ENCODE peak calls at places on chromosomes 3 and 15, in nine cellular contexts. S is glutamatergic neuron; N is stimulated activated CD4-positive, alpha-beta T cell treated with anti-CD3 and anti-CD28 coated beads, Interleukin-1b, Interleukin-23, amount 100 ng/mL, for 48 hours; V is WTC11; O is EL; X is activated effector memory CD4-positive, alpha-beta T cell treated with anti-CD3 and anti-CD28 coated beads, Interleukin-2, amount 50 U/mL, for 16 hours; H is HuH-7; K is LNCaP clone FGC; F is spleen. Z is an unnamed sample.

GRCh38 chr3:178170698-178171535 is 365.3 kb upstream of the KCNMB2 start:
- DNase-seq in S (no peak), N (no peak), V (no peak), O (peak), X (no peak), H (peak), K (peak), F (no peak), Z (no peak)

GRCh38 chr3:196108075-196108743 is 26.3 kb upstream of the TFRC start:
- DNase-seq in S (no peak), N (no peak), V (peak), O (no peak), X (no peak), H (no peak), K (no peak), F (no peak), Z (no peak)

GRCh38 chr3:36843065-36844051 is 79.0 kb upstream of the DCLK3 start:
- DNase-seq in S (peak), N (peak), V (peak), O (peak), X (peak), H (peak), K (peak), F (no peak), Z (peak)

GRCh38 chr15:32936283-32936918 is 218.6 kb downstream of the GREM1 start:
- DNase-seq in S (no peak), N (no peak), V (no peak), O (peak), X (no peak), H (peak), K (no peak), F (no peak), Z (no peak)

GRCh38 chr15:39795486-39795885 is 12.8 kb upstream of the FSIP1 start:
- DNase-seq in S (no peak), N (no peak), V (no peak), O (no peak), X (no peak), H (no peak), K (no peak), F (no peak), Z (no peak)

GRCh38 chr3:140308535-140308934 is 369.3 kb upstream of the TRIM42 start:
- DNase-seq in S (no peak), N (no peak), V (no peak), O (no peak), X (no peak), H (no peak), K (no peak), F (no peak), Z (no peak)

GRCh38 chr3:41200669-41201021 is 1.3 kb downstream of the CTNNB1 start:
- DNase-seq in S (no peak), N (peak), V (no peak), O (peak), X (no peak), H (peak), K (no peak), F (no peak), Z (peak)

GRCh38 chr3:77053769-77054168 is 13.9 kb downstream of the ROBO2 start:
- DNase-seq in S (no peak), N (no peak), V (no peak), O (no peak), X (no peak), H (no peak), K (no peak), F (no peak), Z (no peak)

GRCh38 chr3:8964436-8965370 is 1.4 kb upstream of the RAD18 start:
- DNase-seq in S (no peak), N (no peak), V (peak), O (peak), X (no peak), H (no peak), K (no peak), F (no peak), Z (no peak)

GRCh38 chr3:170811515-170811914 is 58.5 kb downstream of the RPL22L1 start:
- DNase-seq in S (no peak), N (no peak), V (no peak), O (peak), X (no peak), H (no peak), K (no peak), F (no peak), Z (no peak)

GRCh38 chr3:46953265-46954010 is 23.1 kb downstream of the CCDC12 start:
- DNase-seq in S (no peak), N (no peak), V (no peak), O (no peak), X (no peak), H (no peak), K (no peak), F (peak), Z (no peak)

GRCh38 chr3:194134231-194134756 is 1.7 kb upstream of the HES1 start:
- DNase-seq in S (peak), N (peak), V (no peak), O (no peak), X (peak), H (no peak), K (no peak), F (peak), Z (peak)

GRCh38 chr3:52609316-52609815 is 73.0 kb downstream of the UQCC5 start:
- DNase-seq in S (no peak), N (no peak), V (no peak), O (peak), X (no peak), H (no peak), K (no peak), F (no peak), Z (no peak)

GRCh38 chr3:41198526-41198925 is 779 bp upstream of the CTNNB1 start:
- DNase-seq in S (peak), N (peak), V (no peak), O (peak), X (peak), H (peak), K (no peak), F (no peak), Z (no peak)

Z was measured in GM13977.